ENCODE peak calls at places on chromosomes 3 and 15, in ten cellular contexts. Y is ovary; G is CD4-positive, alpha-beta memory T cell; S is stimulated activated CD4-positive, alpha-beta T cell treated with anti-CD3 and anti-CD28 coated beads, Interleukin-4, amount 100 ng/mL, for 24 hours; X is MCF 10A; C is stimulated activated naive CD8-positive, alpha-beta T cell treated with anti-CD3 and anti-CD28 coated beads, Interleukin-15, Interleukin-2, amounts not matched to agents 100 U/mL and 50 U/mL, for 24 hours; U is hippocampal formation; F is GM12864; B is sciatic nerve; T is NCI-H1105 treated with DMSO at 0.1 percent for 48 hours. M is an unnamed sample.

GRCh38 chr15:69906256-69907185 is 191.2 kb downstream of the TLE3 start:
- DNase-seq in U (no peak), C (no peak), X (peak), S (no peak), G (no peak), F (no peak), B (no peak), T (no peak), Y (no peak), M (no peak)

GRCh38 chr3:193023218-193023617 is 105.6 kb upstream of the MB21D2 start:
- DNase-seq in B (no peak), F (no peak), C (no peak), T (no peak), U (no peak), G (no peak), X (no peak), S (no peak), Y (no peak), M (no peak)

GRCh38 chr3:111143-112069 is 85.2 kb upstream of the CHL1 start:
- DNase-seq in B (no peak), F (no peak), Y (no peak), S (no peak), X (peak), C (no peak), U (no peak), G (no peak), T (peak), M (no peak)

GRCh38 chr3:36923523-36923943 is 21.3 kb downstream of the TRANK1 start:
- DNase-seq in T (no peak), B (no peak), G (no peak), X (no peak), Y (no peak), C (no peak), F (no peak), S (no peak), U (no peak), M (no peak)

GRCh38 chr3:72490688-72491430 is 357.4 kb downstream of the SHQ1 start:
- DNase-seq in Y (no peak), C (no peak), G (no peak), X (no peak), F (no peak), T (no peak), S (no peak), B (no peak), U (no peak), M (no peak)

GRCh38 chr3:109569121-109569520 is 231.8 kb upstream of the DPPA4 start:
- DNase-seq in T (no peak), G (no peak), B (no peak), S (no peak), F (no peak), X (no peak), C (no peak), U (no peak), Y (no peak), M (no peak)

GRCh38 chr3:34882764-34883163 is 756.6 kb upstream of the ARPP21 start:
- DNase-seq in B (no peak), U (no peak), T (peak), C (no peak), F (no peak), Y (no peak), G (no peak), X (peak), S (no peak), M (no peak)

GRCh38 chr3:169288548-169288947 is 375.0 kb downstream of the MECOM start:
- DNase-seq in C (no peak), T (peak), F (no peak), X (no peak), U (no peak), B (no peak), Y (no peak), G (no peak), S (no peak), M (no peak)

GRCh38 chr3:3631114-3631513 is 168.1 kb upstream of the LRRN1 start:
- DNase-seq in U (no peak), G (no peak), F (no peak), X (no peak), C (no peak), B (no peak), T (no peak), S (no peak), Y (no peak), M (no peak)

GRCh38 chr3:69241769-69242168 is 119.4 kb upstream of the LMOD3 start:
- DNase-seq in B (no peak), U (no peak), T (no peak), Y (no peak), X (no peak), F (no peak), S (no peak), G (no peak), C (no peak), M (no peak)

GRCh38 chr3:172029425-172030128 is 9.8 kb upstream of the FNDC3B start:
- DNase-seq in T (no peak), S (no peak), G (no peak), B (no peak), C (no peak), X (no peak), F (no peak), Y (no peak), U (no peak), M (no peak)

GRCh38 chr3:40313975-40314860 is 4.7 kb downstream of the EIF1B start:
- DNase-seq in X (peak), B (no peak), T (peak), G (no peak), S (no peak), C (no peak), F (no peak), Y (no peak), U (no peak), M (no peak)

GRCh38 chr3:100063929-100064461 is 50.3 kb downstream of the FILIP1L start:
- DNase-seq in T (no peak), G (no peak), B (no peak), C (no peak), U (no peak), X (no peak), F (no peak), S (no peak), Y (no peak), M (peak)

GRCh38 chr15:29208352-29208751 is 61.3 kb downstream of the NSMCE3 start:
- DNase-seq in T (peak), S (no peak), B (no peak), Y (no peak), U (no peak), X (no peak), F (no peak), G (no peak), C (no peak), M (peak)

GRCh38 chr3:84904819-84905555 is 53.8 kb upstream of the CADM2 start:
- DNase-seq in G (no peak), C (no peak), F (no peak), X (no peak), T (no peak), B (no peak), U (peak), S (no peak), Y (no peak), M (no peak)

GRCh38 chr3:43863966-43864933 is 173.5 kb downstream of the ABHD5 start:
- DNase-seq in U (no peak), F (no peak), G (no peak), Y (no peak), B (no peak), C (no peak), S (no peak), X (no peak), T (no peak), M (no peak)

GRCh38 chr3:192935441-192935840 is 17.8 kb upstream of the MB21D2 start:
- DNase-seq in Y (no peak), S (no peak), U (no peak), X (no peak), T (no peak), B (no peak), C (no peak), G (no peak), F (no peak), M (peak)

GRCh38 chr3:51974963-51975856 is at the start of gene ABHD14A:
- DNase-seq in U (peak), F (no peak), B (peak), X (peak), S (peak), Y (peak), C (peak), G (peak), T (peak), M (peak)

M was measured in HCEC 1CT.